ENCODE peak calls at places on chromosomes 6 and 20, in four cellular contexts. N is fibroblast of lung, B is IMR-90, E is prostate gland. Y is an unnamed sample.
A peak's percentile ranks its signal among the peaks of the same experiment; 100 is the strongest.

GRCh38 chr6:21109421-21110178 is 484.0 kb upstream of the SOX4 start:
- DNase-seq in E (no peak), N (peak; percentile 94), B (peak; percentile 59), Y (no peak)

GRCh38 chr20:13325033-13325432 is 104.0 kb downstream of the ISM1 start:
- DNase-seq in B (peak; percentile 16), E (no peak), N (peak; percentile 13), Y (no peak)

GRCh38 chr6:3409699-3410384 is 47.0 kb downstream of the SLC22A23 start:
- DNase-seq in E (peak; percentile 53), N (no peak), B (no peak), Y (no peak)

GRCh38 chr6:158863646-158864045 is 44.5 kb upstream of the EZR start:
- DNase-seq in B (peak; percentile 33), N (peak; percentile 78), E (no peak), Y (no peak)

GRCh38 chr6:161630674-161631073 is 356.8 kb upstream of the AGPAT4 start:
- DNase-seq in B (no peak), E (no peak), N (peak; percentile 6), Y (no peak)

GRCh38 chr20:37358366-37359150 is 12.6 kb downstream of the SRC start:
- DNase-seq in B (no peak), N (no peak), E (peak; percentile 91), Y (no peak)

GRCh38 chr6:146892613-146893401 is 294.0 kb downstream of the ADGB start:
- DNase-seq in N (peak; percentile 97), B (peak; percentile 92), E (no peak), Y (no peak)

GRCh38 chr20:32004963-32005362 is 5.3 kb upstream of the CCM2L start:
- DNase-seq in N (no peak), B (peak; percentile 36), E (no peak), Y (no peak)

GRCh38 chr6:3046295-3046694 is 22.0 kb upstream of the RIPK1 start:
- DNase-seq in B (no peak), N (no peak), E (no peak), Y (no peak)

GRCh38 chr6:10071631-10072220 is 343.1 kb downstream of the TFAP2A start:
- DNase-seq in N (no peak), E (no peak), B (no peak), Y (no peak)

GRCh38 chr6:145898376-145898775 is 65.8 kb downstream of the SHPRH start:
- DNase-seq in E (no peak), N (no peak), B (peak; percentile 45), Y (no peak)

GRCh38 chr6:107509506-107509905 is 19.6 kb downstream of the SOBP start:
- DNase-seq in E (peak; percentile 35), B (peak; percentile 45), N (peak; percentile 84), Y (no peak)

GRCh38 chr20:45470262-45470931 is 844 bp downstream of the WFDC2 start:
- DNase-seq in N (peak; percentile 5), E (peak; percentile 54), B (no peak), Y (no peak)

GRCh38 chr6:46042355-46042999 is 26.8 kb upstream of the CLIC5 start:
- DNase-seq in E (no peak), N (peak; percentile 34), B (peak; percentile 11), Y (no peak)

GRCh38 chr6:18392346-18392877 is 5.3 kb downstream of the RNF144B start:
- DNase-seq in B (no peak), E (no peak), N (no peak), Y (no peak)

GRCh38 chr20:43731469-43731868 is 4.7 kb upstream of the GTSF1L start:
- DNase-seq in E (no peak), B (peak; percentile 84), N (peak; percentile 81), Y (no peak)

GRCh38 chr20:15760217-15760567 is 813.1 kb downstream of the KIF16B start:
- DNase-seq in B (no peak), E (no peak), N (no peak), Y (no peak)

GRCh38 chr20:31845300-31845863 is at the start of gene FOXS1:
- DNase-seq in E (no peak), B (no peak), N (no peak), Y (no peak)

GRCh38 chr6:33417127-33417902 is 592 bp downstream of the CUTA start:
- DNase-seq in B (peak; percentile 94), N (peak; percentile 89), E (peak; percentile 14), Y (no peak)

GRCh38 chr6:82372656-82373055 is 9.0 kb downstream of the TPBG start:
- DNase-seq in B (no peak), E (no peak), N (no peak), Y (no peak)

GRCh38 chr20:45890077-45890996 is 671 bp downstream of the NEURL2 start:
- DNase-seq in E (peak; percentile 73), B (peak; percentile 78), N (peak; percentile 81), Y (no peak)

GRCh38 chr6:44074383-44075136 is 52.7 kb downstream of the MRPL14 start:
- DNase-seq in N (peak; percentile 68), E (peak; percentile 52), B (peak; percentile 87), Y (no peak)

GRCh38 chr6:1392813-1393640 is 3.7 kb downstream of the FOXF2 start:
- DNase-seq in E (no peak), N (no peak), B (no peak), Y (no peak)

GRCh38 chr6:170208171-170208601 is 82.7 kb downstream of the DLL1 start:
- DNase-seq in N (no peak), E (peak; percentile 3), B (no peak), Y (no peak)

GRCh38 chr6:166056637-166057036 is 111.0 kb downstream of the TBXT start:
- DNase-seq in B (peak; percentile 70), N (peak; percentile 84), E (no peak), Y (no peak)

GRCh38 chr6:5472583-5472982 is 211.3 kb downstream of the FARS2 start:
- DNase-seq in N (no peak), E (no peak), B (no peak), Y (no peak)

GRCh38 chr6:45607818-45608217 is 230.1 kb upstream of the SUPT3H start:
- DNase-seq in N (peak; percentile 56), B (peak; percentile 17), E (peak; percentile 64), Y (no peak)

GRCh38 chr6:52104979-52105378 is 17.6 kb upstream of the PKHD1 start:
- DNase-seq in E (no peak), N (no peak), B (no peak), Y (no peak)

GRCh38 chr20:46681032-46681854 is 8.0 kb downstream of the TP53RK start:
- DNase-seq in E (peak; percentile 75), B (peak; percentile 44), N (peak; percentile 28), Y (no peak)

GRCh38 chr6:53523511-53524454 is 21.1 kb downstream of the GCLC start:
- DNase-seq in E (no peak), N (no peak), B (peak; percentile 48), Y (no peak)

GRCh38 chr6:11251553-11252358 is 19.3 kb upstream of the NEDD9 start:
- DNase-seq in B (peak; percentile 64), N (peak; percentile 72), E (no peak), Y (no peak)

GRCh38 chr20:60695223-60695622 is 556.8 kb upstream of the CDH4 start:
- DNase-seq in B (peak; percentile 86), E (no peak), N (peak; percentile 97), Y (no peak)

GRCh38 chr6:26056583-26057350 is 30.5 kb upstream of the HFE start:
- DNase-seq in B (peak; percentile 11), E (peak; percentile 29), N (peak; percentile 14), Y (no peak)

DNA sequence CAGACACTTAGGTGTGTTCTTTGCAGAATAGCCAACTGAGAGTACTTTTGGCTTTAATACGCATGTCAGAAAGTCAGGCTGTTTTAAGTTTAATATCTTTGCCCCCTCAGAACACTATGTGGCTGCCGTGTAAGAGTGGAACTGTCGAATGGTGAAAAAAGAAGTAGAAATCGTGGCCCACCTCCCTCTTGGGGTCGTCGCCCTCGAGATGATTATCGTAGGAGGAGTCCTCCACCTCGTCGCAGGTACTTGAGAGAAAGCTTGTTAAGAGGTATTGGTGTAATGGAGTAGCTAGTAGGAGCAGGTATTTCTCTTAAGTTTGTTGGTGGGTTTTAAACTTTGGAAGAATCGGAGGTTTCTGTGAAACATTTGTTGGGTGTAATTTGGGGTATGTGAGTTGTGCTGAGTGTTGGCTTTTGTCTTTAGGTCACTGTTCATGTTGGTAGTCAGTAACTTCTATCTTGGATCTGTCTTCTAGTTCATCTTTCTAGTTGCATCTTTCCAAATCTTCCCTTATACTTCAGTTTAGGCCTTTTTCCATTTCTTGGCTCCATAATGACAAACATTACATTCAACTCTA is 4.7 kb downstream of the SRSF3 start:
- DNase-seq in N (no peak), E (no peak), B (no peak), Y (no peak)
- H3K4me1 ChIP-seq in N (peaks cover 15% of the 10 kb centered on the region), E (peaks cover 4% of the 10 kb centered on the region), B (peaks cover 10% of the 10 kb centered on the region), Y (peaks cover 15% of the 10 kb centered on the region)

DNA sequence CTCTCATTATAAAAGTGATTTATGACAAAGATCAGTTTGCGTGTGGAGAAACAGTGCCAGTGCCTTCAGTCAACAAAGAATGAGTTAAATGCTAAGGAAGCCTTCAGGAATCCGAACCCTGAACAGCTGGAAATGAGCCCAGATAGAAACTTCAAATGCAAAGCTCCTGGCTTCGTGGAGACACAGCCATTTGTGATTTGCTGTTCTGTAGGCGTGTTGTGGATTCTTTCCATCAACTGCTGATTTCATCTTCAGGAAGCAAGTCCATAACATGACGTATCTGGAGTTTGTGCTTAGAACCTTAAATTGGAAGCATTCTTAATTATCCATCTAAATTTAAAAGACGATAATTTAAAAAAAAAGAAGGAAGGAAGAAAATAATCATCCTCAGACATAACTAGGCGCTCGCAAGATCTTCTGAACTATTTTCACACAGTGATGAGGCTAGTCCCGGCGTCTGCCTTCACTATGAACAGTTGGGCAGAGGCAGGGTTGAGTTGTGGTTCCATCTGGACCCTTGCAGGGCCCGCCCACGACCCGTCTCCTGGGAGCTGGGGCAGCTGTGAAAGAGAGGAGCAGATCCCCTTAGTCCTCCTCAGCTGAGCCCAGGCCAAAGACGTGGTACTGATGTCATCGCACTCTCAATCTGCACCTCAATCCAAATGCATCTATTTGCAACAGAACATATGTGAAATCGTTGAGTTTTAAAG is 15.6 kb downstream of the TCFL5 start:
- DNase-seq in E (no peak), B (peak; percentile 55), N (peak; percentile 78), Y (no peak)
- H3K4me3 ChIP-seq in E (no peak overlapping the region), B (no peak overlapping the region), N (no peak overlapping the region), Y (no peak overlapping the region)

DNA sequence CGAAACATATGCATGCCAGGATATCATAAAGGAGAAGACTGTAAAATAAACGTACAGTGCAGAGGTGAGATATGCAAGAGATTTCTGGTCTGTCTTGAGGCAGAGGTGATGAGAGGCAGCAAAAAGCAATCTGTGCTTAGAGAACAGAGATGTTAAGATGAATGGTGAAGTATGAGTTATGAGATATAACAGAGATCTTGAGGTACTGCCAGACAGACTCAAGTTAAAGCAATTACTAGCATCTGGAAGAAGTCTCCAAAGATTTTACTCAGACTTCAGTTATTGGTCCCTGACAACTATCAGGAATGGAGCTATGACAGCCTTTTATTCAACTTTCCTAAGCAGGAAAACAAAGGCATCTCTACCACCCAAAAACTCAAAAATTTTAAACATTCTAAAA is 122.8 kb upstream of the DST start:
- DNase-seq in E (no peak), N (no peak), B (no peak), Y (no peak)
- H3K4me1 ChIP-seq in E (no peaks in the 10 kb centered on the region), N (peaks cover 21% of the 10 kb centered on the region), B (peaks cover 20% of the 10 kb centered on the region), Y (peaks cover 16% of the 10 kb centered on the region)

DNA sequence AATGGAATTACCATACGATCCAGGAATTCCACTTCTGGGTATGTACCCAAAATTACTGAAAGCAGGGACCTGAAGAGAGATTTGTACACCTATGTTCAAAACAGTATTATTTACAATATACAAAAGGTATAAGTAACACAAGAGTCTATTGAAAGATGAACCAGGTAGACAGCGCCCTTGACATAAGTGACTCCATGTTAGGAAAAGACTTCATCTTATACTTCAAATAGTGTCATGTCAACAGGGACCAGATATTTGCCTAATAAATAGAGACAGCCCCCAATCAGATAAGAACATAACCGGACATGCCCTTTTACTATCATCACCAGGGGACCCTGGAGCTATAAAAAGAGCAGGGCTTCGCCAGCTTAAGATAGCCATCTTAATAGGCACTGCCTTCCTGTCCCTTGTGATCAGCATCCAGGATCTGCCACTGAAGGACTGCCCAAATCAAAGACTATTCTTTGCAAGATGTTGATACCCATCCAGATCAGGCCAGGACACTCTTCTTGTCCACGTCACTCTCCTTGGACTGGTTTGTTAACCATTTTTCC is 309.0 kb upstream of the SULF2 start:
- DNase-seq in E (no peak), N (no peak), B (no peak), Y (no peak)
- H3K4me3 ChIP-seq in E (no peak overlapping the region), N (no peak overlapping the region), B (no peak overlapping the region), Y (no peak overlapping the region)